ENCODE peak calls at places on chromosome 9, in ten cellular contexts. C is MM.1S; D is lower lobe of right lung; V is aorta; Z is brain microvascular endothelial cell; P is CD4-positive, alpha-beta memory T cell; U is GM23338; B is Peyer's patch; W is upper lobe of right lung; J is pancreas. R is an unnamed sample. For H3K27me3, the result is how much of the 10 kb centered on the place peaks cover.

GRCh38 chr9:70964861-70965260 is 156.6 kb downstream of the TRPM3 start:
- DNase-seq in C (no peak), U (no peak), J (no peak), W (no peak), D (no peak), B (no peak), Z (no peak), V (no peak), P (no peak), R (no peak)

GRCh38 chr9:69346596-69347390 is 21.8 kb downstream of the ENTREP1 start:
- DNase-seq in V (no peak), C (no peak), Z (no peak), J (no peak), W (no peak), B (no peak), D (no peak), U (no peak), P (no peak), R (no peak)

GRCh38 chr9:107976767-107977166 is 487.2 kb upstream of the KLF4 start:
- DNase-seq in W (peak), P (no peak), C (no peak), J (no peak), U (no peak), D (peak), B (peak), V (peak), Z (no peak), R (peak)

GRCh38 chr9:68416891-68417570 is 60.6 kb downstream of the PGM5 start:
- DNase-seq in U (peak), B (no peak), D (no peak), W (no peak), V (no peak), Z (no peak), P (no peak), C (peak), J (no peak), R (no peak)

GRCh38 chr9:86329649-86330048 is 24.6 kb downstream of the TUT7 start:
- DNase-seq in V (no peak), P (no peak), Z (no peak), D (no peak), J (no peak), U (no peak), C (no peak), B (no peak), W (no peak), R (no peak)

GRCh38 chr9:112819635-112820496 is 69.3 kb downstream of the SNX30 start:
- DNase-seq in U (peak), P (peak), B (no peak), J (peak), D (no peak), C (peak), W (no peak), Z (peak), V (peak), R (peak)

GRCh38 chr9:131404581-131404980 is 10.7 kb downstream of the PRRC2B start:
- DNase-seq in C (no peak), W (no peak), U (no peak), Z (no peak), J (no peak), B (no peak), D (no peak), V (no peak), P (no peak), R (no peak)

GRCh38 chr9:124258765-124259272 is 1.1 kb downstream of the NEK6 start:
- DNase-seq in U (peak), Z (no peak), J (no peak), B (no peak), D (no peak), V (no peak), C (no peak), P (no peak), W (no peak), R (no peak)

GRCh38 chr9:99967457-99967856 is 61.0 kb downstream of the STX17 start:
- DNase-seq in P (no peak), Z (no peak), J (no peak), U (peak), W (no peak), D (no peak), V (no peak), C (no peak), B (no peak), R (no peak)
- H3K4me3 ChIP-seq in P (no peak), Z (no peak), J (no peak), U (no peak), W (no peak), D (no peak), V (no peak), C (no peak), B (no peak), R (no peak)

DNA sequence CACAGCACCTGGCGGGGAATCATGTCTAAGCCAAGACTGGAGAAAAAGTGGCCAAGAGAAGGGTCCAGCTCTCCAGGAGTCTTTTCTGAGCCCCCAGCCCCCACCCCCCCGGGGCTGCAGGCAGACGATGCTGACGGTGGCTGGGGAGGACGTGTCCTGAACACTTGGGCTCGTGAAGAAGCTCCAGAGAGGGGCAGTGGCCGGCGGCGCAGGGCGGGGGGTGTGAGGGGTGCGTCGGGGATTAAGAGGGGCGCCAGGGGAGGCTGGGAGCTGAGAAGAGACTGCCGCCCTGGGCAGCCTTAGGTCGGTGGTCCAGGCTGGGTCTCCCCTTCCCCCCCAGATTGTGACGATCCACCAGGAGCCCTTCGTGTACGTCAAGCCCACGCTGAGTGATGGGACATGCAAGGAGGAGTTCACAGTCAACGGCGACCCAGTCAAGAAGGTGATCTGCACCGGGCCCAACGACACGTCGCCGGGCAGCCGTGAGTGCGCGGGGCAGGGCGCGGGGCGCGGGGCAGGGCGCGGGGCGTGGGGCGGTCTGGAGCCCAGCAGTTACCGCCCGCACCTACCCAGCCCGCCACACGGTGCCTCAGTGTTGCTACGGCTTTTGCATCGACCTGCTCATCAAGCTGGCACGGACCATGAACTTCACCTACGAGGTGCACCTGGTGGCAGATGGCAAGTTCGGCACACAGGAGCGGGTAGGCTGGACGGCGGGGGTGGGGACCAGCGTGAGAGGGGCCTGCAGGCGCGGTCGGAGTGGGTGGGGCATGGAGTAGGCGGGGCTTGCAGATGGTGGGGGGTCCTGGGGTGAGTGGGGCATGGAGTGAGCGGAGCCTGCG is 8.9 kb downstream of the LRRC26 start:
- DNase-seq in U (peak), W (no peak), P (no peak), J (no peak), C (no peak), V (no peak), Z (no peak), B (no peak), D (no peak), R (no peak)
- H3K27me3 ChIP-seq in U (half or more), W (half or more), P (under half), J (under half), C (half or more), V (under half), Z (half or more), B (half or more), D (half or more), R (half or more)

DNA sequence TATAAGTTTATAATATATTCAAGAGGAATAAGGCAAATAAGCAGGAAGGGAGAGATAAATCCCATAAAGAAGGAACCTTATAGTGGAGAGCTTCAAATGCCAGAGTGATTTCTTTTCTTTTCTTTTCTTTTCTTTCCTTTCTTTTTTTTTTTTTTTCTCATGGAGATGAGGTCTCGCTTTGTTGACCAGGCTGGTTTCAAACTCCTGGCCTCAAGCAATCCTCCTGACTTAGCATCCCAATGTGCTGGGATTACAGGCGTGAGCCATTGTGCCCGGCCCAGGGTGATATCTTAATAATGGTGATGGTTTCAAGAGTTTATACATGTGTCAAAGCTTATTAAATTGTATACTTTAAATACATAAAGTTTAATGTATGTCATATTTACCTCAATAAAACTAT is 19.6 kb upstream of the FOCAD start:
- DNase-seq in W (no peak), J (no peak), U (peak), Z (no peak), C (no peak), D (no peak), P (no peak), B (no peak), V (no peak), R (no peak)
- H3K4me3 ChIP-seq in W (no peak), J (no peak), U (no peak), Z (no peak), C (no peak), D (no peak), P (no peak), B (no peak), V (no peak), R (no peak)

GRCh38 chr9:126513159-126514036 is 100.3 kb upstream of the LMX1B start:
- DNase-seq in U (no peak), P (no peak), D (peak), Z (no peak), V (no peak), B (no peak), W (no peak), J (no peak), C (no peak), R (no peak)
- H3K27me3 ChIP-seq in U (under half), P (under half), D (half or more), Z (under half), V (under half), B (under half), W (under half), J (under half), C (half or more), R (under half)

GRCh38 chr9:126338945-126339344 is 12.3 kb downstream of the MVB12B start:
- DNase-seq in B (no peak), U (no peak), D (no peak), P (no peak), J (no peak), C (no peak), V (no peak), Z (no peak), W (no peak), R (no peak)

GRCh38 chr9:126336350-126337335 is 10.0 kb downstream of the MVB12B start:
- DNase-seq in W (no peak), V (peak), C (no peak), D (no peak), Z (no peak), B (no peak), U (no peak), P (no peak), J (no peak), R (no peak)

GRCh38 chr9:126337690-126338426 is 11.2 kb downstream of the MVB12B start:
- DNase-seq in V (no peak), P (no peak), D (no peak), Z (no peak), W (no peak), J (no peak), C (no peak), U (no peak), B (no peak), R (no peak)

GRCh38 chr9:126334626-126335621 is 8.3 kb downstream of the MVB12B start:
- DNase-seq in J (no peak), V (no peak), B (peak), P (no peak), W (no peak), C (no peak), Z (no peak), D (no peak), U (no peak), R (no peak)

DNA sequence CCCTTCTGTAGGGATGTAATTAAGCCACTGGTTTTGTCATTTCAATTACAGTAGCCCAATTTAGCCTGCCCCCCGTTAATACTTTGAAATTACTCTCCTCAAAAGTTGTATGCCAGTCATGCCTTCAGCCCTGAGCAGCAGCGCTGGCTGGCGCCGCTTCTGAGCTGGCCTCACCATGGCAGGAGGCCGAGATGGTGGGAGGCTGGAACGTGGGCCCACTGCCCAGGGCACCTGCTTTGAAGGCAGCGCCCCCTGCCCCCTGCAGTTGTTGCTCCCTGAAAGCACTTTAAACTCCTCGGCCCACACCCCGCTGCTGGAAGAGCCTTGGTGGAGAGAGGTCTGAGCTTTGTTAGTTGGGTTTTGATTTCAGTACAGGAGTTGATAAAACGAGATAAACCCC is 9.2 kb downstream of the MVB12B start:
- DNase-seq in Z (no peak), P (no peak), C (no peak), V (no peak), U (peak), D (no peak), W (no peak), B (no peak), J (no peak), R (no peak)
- H3K4me3 ChIP-seq in Z (no peak), P (no peak), C (no peak), V (no peak), U (no peak), D (peak), W (peak), B (no peak), J (no peak), R (no peak)

GRCh38 chr9:72312563-72312962 is 52.4 kb downstream of the ZFAND5 start:
- DNase-seq in C (no peak), U (no peak), V (no peak), B (no peak), D (no peak), W (no peak), P (no peak), J (no peak), Z (no peak), R (no peak)
- H3K27me3 ChIP-seq in C (under half), U (under half), V (under half), B (under half), D (under half), W (under half), P (under half), J (under half), Z (under half), R (under half)

GRCh38 chr9:14310247-14310646 is 3.7 kb downstream of the NFIB start:
- DNase-seq in B (no peak), C (no peak), U (no peak), D (no peak), P (no peak), V (no peak), W (no peak), J (no peak), Z (no peak), R (no peak)
- H3K4me3 ChIP-seq in B (peak), C (no peak), U (no peak), D (peak), P (no peak), V (peak), W (peak), J (peak), Z (no peak), R (no peak)

GRCh38 chr9:4465910-4466309 is 24.4 kb upstream of the SLC1A1 start:
- DNase-seq in U (no peak), B (no peak), D (no peak), W (no peak), C (peak), P (no peak), J (no peak), V (no peak), Z (no peak), R (no peak)
- H3K27me3 ChIP-seq in U (under half), B (under half), D (under half), W (under half), C (under half), P (under half), J (under half), V (under half), Z (under half), R (under half)

GRCh38 chr9:36933676-36934215 is 100.3 kb downstream of the PAX5 start:
- DNase-seq in D (no peak), U (no peak), P (no peak), J (no peak), C (no peak), B (no peak), W (no peak), Z (no peak), V (no peak), R (no peak)
- H3K4me3 ChIP-seq in D (no peak), U (no peak), P (no peak), J (no peak), C (no peak), B (no peak), W (no peak), Z (no peak), V (no peak), R (no peak)

GRCh38 chr9:121987312-121987711 is 105.8 kb downstream of the TTLL11 start:
- DNase-seq in W (no peak), P (no peak), C (no peak), Z (no peak), B (no peak), J (no peak), V (no peak), U (no peak), D (no peak), R (no peak)

GRCh38 chr9:121991305-121991661 is 101.8 kb downstream of the TTLL11 start:
- DNase-seq in C (no peak), W (no peak), P (no peak), B (no peak), U (no peak), D (no peak), V (no peak), J (no peak), Z (no peak), R (no peak)

GRCh38 chr9:121989010-121989409 is 104.1 kb downstream of the TTLL11 start:
- DNase-seq in W (no peak), J (no peak), Z (peak), D (no peak), V (no peak), U (peak), B (no peak), P (no peak), C (no peak), R (peak)

GRCh38 chr9:121992571-121993212 is 100.4 kb downstream of the TTLL11 start:
- DNase-seq in J (peak), V (peak), D (peak), Z (peak), U (peak), C (peak), B (peak), W (no peak), P (peak), R (peak)

DNA sequence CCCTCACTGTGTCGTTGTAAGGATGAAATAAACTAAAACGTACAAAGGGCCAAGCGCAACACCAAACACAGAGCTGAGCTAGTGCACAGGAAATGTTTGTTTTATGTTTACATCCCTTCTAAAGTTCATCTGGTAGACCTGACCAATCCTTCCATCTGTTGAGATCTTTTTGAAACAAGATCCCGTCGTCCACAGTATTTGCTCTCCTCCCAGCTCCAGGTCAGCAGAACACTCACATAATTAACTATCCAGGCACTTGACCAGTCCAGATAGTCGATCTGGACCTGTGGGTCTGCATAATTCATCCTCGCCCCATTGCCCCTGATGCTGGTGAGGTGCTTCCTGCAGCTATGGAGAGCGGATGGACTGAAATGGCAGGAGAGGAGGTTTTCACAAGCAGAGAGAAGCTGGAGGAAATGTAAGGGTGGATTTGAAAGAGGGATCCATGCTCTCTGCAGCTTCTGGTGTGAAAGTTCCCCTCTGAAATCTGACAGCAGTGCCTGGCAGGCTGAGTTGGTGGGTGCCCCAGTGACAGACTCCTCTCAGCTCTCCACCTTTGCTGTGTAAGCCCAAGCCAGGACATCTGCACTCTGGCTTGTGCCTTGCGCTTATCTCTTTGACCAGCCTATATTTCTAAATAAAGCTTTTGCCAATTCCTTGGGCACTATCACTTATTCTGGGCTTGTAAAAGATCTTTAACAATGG is 102.4 kb downstream of the TTLL11 start:
- DNase-seq in U (no peak), C (no peak), Z (no peak), J (no peak), B (no peak), P (no peak), W (no peak), D (no peak), V (no peak), R (no peak)
- H3K27me3 ChIP-seq in U (under half), C (under half), Z (under half), J (under half), B (under half), P (under half), W (under half), D (under half), V (under half), R (under half)